ENCODE peak calls at places on chromosomes 7 and 10, in five cellular contexts. O, Q, E, T and I are unnamed samples.

GRCh38 chr10:109456566-109457361 is 466.5 kb downstream of the XPNPEP1 start:
- DNase-seq in O (no peak), Q (no peak), E (peak), T (no peak), I (no peak)

GRCh38 chr10:4662576-4663161 is 163.3 kb upstream of the AKR1E2 start:
- DNase-seq in O (no peak), Q (no peak), E (no peak), T (no peak), I (no peak)

GRCh38 chr7:148722340-148723165 is 23.9 kb downstream of the CUL1 start:
- DNase-seq in O (peak), Q (no peak), E (no peak), T (no peak), I (no peak)

GRCh38 chr7:10821156-10821555 is 152.5 kb upstream of the PHF14 start:
- DNase-seq in O (no peak), Q (no peak), E (no peak), T (no peak), I (no peak)

GRCh38 chr7:104553074-104553473 is 224.7 kb downstream of the LHFPL3 start:
- DNase-seq in O (no peak), Q (no peak), E (no peak), T (no peak), I (no peak)

GRCh38 chr10:87596351-87596750 is 63.3 kb upstream of the PAPSS2 start:
- DNase-seq in O (no peak), Q (no peak), E (no peak), T (no peak), I (no peak)

GRCh38 chr7:66099551-66100407 is 14.9 kb upstream of the CRCP start:
- DNase-seq in O (peak), Q (peak), E (no peak), T (peak), I (no peak)

GRCh38 chr7:610531-611280 is 91.1 kb upstream of the PDGFA start:
- DNase-seq in O (no peak), Q (peak), E (no peak), T (no peak), I (no peak)

GRCh38 chr10:30850776-30851175 is 180.9 kb downstream of the ZNF438 start:
- DNase-seq in O (no peak), Q (no peak), E (no peak), T (no peak), I (no peak)

GRCh38 chr7:145478551-145478950 is 638.0 kb upstream of the CNTNAP2 start:
- DNase-seq in O (no peak), Q (no peak), E (no peak), T (no peak), I (no peak)

GRCh38 chr10:48464121-48464870 is 140.6 kb downstream of the ARHGAP22 start:
- DNase-seq in O (peak), Q (no peak), E (no peak), T (no peak), I (peak)

GRCh38 chr7:2105280-2105679 is 127.5 kb downstream of the MAD1L1 start:
- DNase-seq in O (no peak), Q (no peak), E (peak), T (no peak), I (no peak)
- H3K4me3 ChIP-seq in O (no peak), Q (no peak), E (no peak), T (no peak), I (no peak)

GRCh38 chr10:1377231-1377630 is 321.0 kb downstream of the WDR37 start:
- DNase-seq in O (no peak), Q (no peak), E (no peak), T (no peak), I (no peak)
- TF ChIP-seq CTCF in O (no peak), Q (no peak), E (no peak), T (no peak), I (no peak)

GRCh38 chr10:104253576-104254410 is 899 bp upstream of the GSTO1 start:
- DNase-seq in O (no peak), Q (no peak), E (no peak), T (no peak), I (no peak)

GRCh38 chr10:104253106-104253505 is 1.6 kb upstream of the GSTO1 start:
- DNase-seq in O (no peak), Q (no peak), E (no peak), T (no peak), I (no peak)

GRCh38 chr10:104255244-104255981 is 721 bp downstream of the GSTO1 start:
- DNase-seq in O (no peak), Q (no peak), E (no peak), T (no peak), I (peak)

GRCh38 chr10:104256335-104257080 is 1.8 kb downstream of the GSTO1 start:
- DNase-seq in O (no peak), Q (no peak), E (no peak), T (no peak), I (no peak)

GRCh38 chr10:104254493-104255243 is at the start of gene GSTO1:
- DNase-seq in O (peak), Q (peak), E (peak), T (no peak), I (peak)
- TF ChIP-seq POLR2A in O (peak), Q (peak), E (peak), T (peak), I (no peak)

GRCh38 chr10:127979017-127979416 is 72.1 kb downstream of the PTPRE start:
- DNase-seq in O (no peak), Q (no peak), E (no peak), T (no peak), I (no peak)

GRCh38 chr10:127976701-127977367 is 69.9 kb downstream of the PTPRE start:
- DNase-seq in O (no peak), Q (no peak), E (no peak), T (no peak), I (peak)

GRCh38 chr10:127978481-127978880 is 71.6 kb downstream of the PTPRE start:
- DNase-seq in O (no peak), Q (no peak), E (no peak), T (no peak), I (peak)

GRCh38 chr10:127976286-127976685 is 69.4 kb downstream of the PTPRE start:
- DNase-seq in O (no peak), Q (no peak), E (no peak), T (no peak), I (no peak)

DNA sequence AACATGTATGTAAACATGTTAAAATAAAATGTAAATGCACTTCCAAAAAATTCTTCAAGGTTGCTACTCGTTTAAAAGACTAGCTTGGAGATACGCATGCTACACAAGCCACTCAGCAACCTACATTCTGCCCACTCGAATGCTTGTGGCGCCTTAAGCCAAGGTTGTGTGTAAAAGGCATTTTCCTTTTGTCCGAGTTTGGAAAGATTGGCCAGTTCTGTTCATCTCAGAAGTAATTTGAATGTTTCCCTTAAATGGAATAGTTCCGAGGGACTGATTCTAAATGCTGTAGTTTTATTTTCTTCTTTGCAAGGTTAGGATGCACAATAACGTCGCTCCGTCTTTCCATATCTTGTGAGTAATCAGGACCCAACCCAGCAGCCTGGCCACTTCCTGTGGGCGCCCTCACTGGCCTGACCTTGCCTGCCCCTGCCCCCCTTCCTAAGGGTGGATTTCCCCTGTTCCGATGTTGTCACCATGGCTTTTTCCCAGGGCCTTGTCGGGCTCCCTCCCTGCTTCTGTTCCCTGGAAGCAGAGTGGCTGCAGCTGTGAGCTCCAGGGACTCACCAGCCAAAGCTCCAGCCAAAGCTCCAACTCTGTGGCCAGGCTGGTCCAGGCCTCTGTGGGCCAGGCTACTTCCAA is 70.6 kb downstream of the PTPRE start:
- DNase-seq in O (peak), Q (peak), E (no peak), T (no peak), I (peak)
- H3K4me3 ChIP-seq in O (no peak), Q (no peak), E (no peak), T (peak), I (no peak)